ENCODE peak calls at places on chromosomes 3 and 15, in five cellular contexts. E is GM20000, B is progenitor cell of endocrine pancreas, C is neural crest cell, R is HepG2. U is an unnamed sample.

GRCh38 chr3:16084887-16085286 is 89.6 kb upstream of the GALNT15 start:
- DNase-seq in C (no peak), B (no peak), R (no peak), E (no peak), U (no peak)

GRCh38 chr3:24365168-24365567 is 129.5 kb downstream of the THRB start:
- DNase-seq in B (no peak), R (peak; percentile 90), C (no peak), E (no peak), U (no peak)

GRCh38 chr15:36925671-36926421 is 174.5 kb downstream of the MEIS2 start:
- DNase-seq in C (no peak), B (no peak), E (no peak), R (no peak), U (no peak)

GRCh38 chr3:71724584-71725278 is 471 bp downstream of the EIF4E3 start:
- DNase-seq in E (peak; percentile 67), C (peak; percentile 28), B (peak; percentile 41), R (no peak), U (peak; percentile 72)

GRCh38 chr3:15300318-15301078 is 31.9 kb downstream of the SH3BP5 start:
- DNase-seq in E (no peak), C (no peak), B (no peak), R (no peak), U (no peak)

GRCh38 chr3:64915778-64916177 is 228.0 kb upstream of the ADAMTS9 start:
- DNase-seq in E (no peak), B (no peak), R (no peak), C (no peak), U (no peak)

GRCh38 chr3:5347486-5347885 is 160.0 kb downstream of the EDEM1 start:
- DNase-seq in C (no peak), E (no peak), B (no peak), R (no peak), U (no peak)

GRCh38 chr3:98058244-98058960 is 23.3 kb upstream of the GABRR3 start:
- DNase-seq in E (no peak), B (no peak), R (no peak), C (no peak), U (no peak)

GRCh38 chr15:77822631-77823230 is 190.0 kb upstream of the LINGO1 start:
- DNase-seq in B (no peak), C (no peak), R (no peak), E (no peak), U (no peak)

GRCh38 chr15:48641416-48641815 is 4.1 kb downstream of the FBN1 start:
- DNase-seq in E (peak; percentile 47), R (no peak), B (no peak), C (no peak), U (no peak)

GRCh38 chr3:123706871-123707270 is 122.0 kb upstream of the HACD2 start:
- DNase-seq in E (no peak), B (no peak), R (no peak), C (no peak), U (no peak)

GRCh38 chr3:53815651-53816050 is 30.6 kb downstream of the CHDH start:
- DNase-seq in C (no peak), B (no peak), E (no peak), R (no peak), U (no peak)

GRCh38 chr3:104519068-104519467 is 847.6 kb upstream of the ALCAM start:
- DNase-seq in E (no peak), R (no peak), C (no peak), B (no peak), U (no peak)

GRCh38 chr3:156246939-156247725 is 126.8 kb downstream of the KCNAB1 start:
- DNase-seq in C (no peak), R (no peak), E (no peak), B (no peak), U (no peak)

GRCh38 chr15:59185725-59186124 is 20.9 kb upstream of the LDHAL6B start:
- DNase-seq in C (no peak), B (no peak), E (no peak), R (no peak), U (no peak)
- TF ChIP-seq CTCF in C (no peak), B (no peak), E (no peak), R (peak; percentile 33), U (no peak)

GRCh38 chr15:68578175-68578959 is 426 bp upstream of the CORO2B start:
- DNase-seq in R (no peak), C (peak; percentile 74), E (peak; percentile 51), B (peak; percentile 49), U (peak; percentile 77)
- TF ChIP-seq CTCF in R (peak; percentile 29), C (peak; percentile 55), E (no peak), B (peak; percentile 55), U (peak; percentile 67)

DNA sequence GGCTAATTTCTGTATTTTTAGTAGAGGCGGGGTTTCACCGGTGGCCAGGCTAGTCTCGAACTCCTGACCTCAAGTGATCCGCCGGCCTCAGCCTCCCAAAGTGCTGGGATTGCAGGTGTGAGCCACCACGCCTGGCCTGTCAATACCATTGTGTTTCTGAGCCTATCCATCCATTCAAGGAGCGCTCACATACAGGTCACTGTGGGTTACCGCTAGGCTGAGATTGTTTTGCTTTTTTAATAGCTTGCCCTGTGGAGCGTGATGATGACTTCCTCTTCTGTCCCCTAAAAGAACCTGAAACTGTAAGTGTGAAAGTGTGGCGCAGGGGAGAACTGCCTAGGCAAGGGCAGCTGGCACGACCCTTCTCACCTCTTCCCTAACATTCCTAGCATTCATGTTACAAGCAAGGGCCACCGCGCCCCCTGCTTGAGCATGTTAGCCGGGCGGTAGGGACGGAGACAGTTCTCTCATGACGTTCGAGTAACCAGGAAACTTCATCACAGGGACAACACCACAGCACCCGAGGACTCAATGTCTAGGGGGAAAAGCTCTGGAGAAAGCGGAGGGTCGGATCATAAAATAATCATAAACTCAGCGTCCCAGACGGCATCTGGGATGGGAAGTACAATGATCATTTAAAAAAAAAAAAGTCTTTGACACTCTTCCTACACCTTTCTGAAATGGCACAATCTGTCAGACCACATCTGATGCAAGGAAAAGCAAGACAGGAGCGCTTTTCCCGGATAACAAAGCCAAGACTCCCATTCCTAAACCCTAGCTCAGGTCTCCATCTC is 785 bp downstream of the LAMP3 start:
- DNase-seq in E (peak; percentile 83), B (no peak), C (no peak), R (no peak), U (no peak)
- TF ChIP-seq CTCF in E (no peak), B (no peak), C (no peak), R (peak; percentile 24), U (no peak)

DNA sequence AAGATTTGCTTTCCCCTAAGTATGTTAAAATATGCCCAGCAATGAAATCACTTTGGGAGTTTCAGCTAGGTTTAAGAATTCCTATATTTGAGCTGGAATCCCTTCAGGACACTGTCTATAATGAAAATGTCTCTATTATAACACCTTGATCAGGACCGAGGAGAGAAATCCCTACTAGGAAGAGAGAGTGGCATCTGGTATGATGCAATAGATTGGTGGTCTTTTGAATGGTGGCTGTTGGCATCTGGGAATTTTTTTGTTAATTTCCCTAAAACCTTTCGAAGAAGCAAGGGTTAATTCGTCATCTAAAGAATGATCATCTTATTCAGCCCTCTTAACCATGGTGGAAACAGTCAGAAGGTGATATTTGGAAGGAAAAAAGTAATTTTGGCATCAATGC is 43.0 kb downstream of the TIGIT start:
- DNase-seq in E (no peak), B (no peak), C (no peak), R (no peak), U (no peak)
- TF ChIP-seq CTCF in E (no peak), B (no peak), C (no peak), R (no peak), U (no peak)

GRCh38 chr15:33282226-33283020 is 28.3 kb upstream of the RYR3 start:
- DNase-seq in E (no peak), B (no peak), C (no peak), R (no peak), U (no peak)

GRCh38 chr15:33277689-33278088 is 33.1 kb upstream of the RYR3 start:
- DNase-seq in E (no peak), C (no peak), R (no peak), B (no peak), U (no peak)

GRCh38 chr15:33283603-33284002 is 27.2 kb upstream of the RYR3 start:
- DNase-seq in R (no peak), E (no peak), B (no peak), C (no peak), U (no peak)

GRCh38 chr15:33279613-33280205 is 31.1 kb upstream of the RYR3 start:
- DNase-seq in E (no peak), R (no peak), C (no peak), B (no peak), U (no peak)

GRCh38 chr15:33278816-33279612 is 31.8 kb upstream of the RYR3 start:
- DNase-seq in E (no peak), R (no peak), B (no peak), C (no peak), U (no peak)
- TF ChIP-seq CTCF in E (no peak), R (no peak), B (no peak), C (no peak), U (no peak)

GRCh38 chr3:126267169-126267975 is 87.0 kb upstream of the ALDH1L1 start:
- DNase-seq in C (peak; percentile 61), E (no peak), B (peak; percentile 64), R (peak; percentile 88), U (peak; percentile 81)
- TF ChIP-seq CTCF in C (peak; percentile 24), E (no peak), B (no peak), R (peak; percentile 71), U (peak; percentile 28)

DNA sequence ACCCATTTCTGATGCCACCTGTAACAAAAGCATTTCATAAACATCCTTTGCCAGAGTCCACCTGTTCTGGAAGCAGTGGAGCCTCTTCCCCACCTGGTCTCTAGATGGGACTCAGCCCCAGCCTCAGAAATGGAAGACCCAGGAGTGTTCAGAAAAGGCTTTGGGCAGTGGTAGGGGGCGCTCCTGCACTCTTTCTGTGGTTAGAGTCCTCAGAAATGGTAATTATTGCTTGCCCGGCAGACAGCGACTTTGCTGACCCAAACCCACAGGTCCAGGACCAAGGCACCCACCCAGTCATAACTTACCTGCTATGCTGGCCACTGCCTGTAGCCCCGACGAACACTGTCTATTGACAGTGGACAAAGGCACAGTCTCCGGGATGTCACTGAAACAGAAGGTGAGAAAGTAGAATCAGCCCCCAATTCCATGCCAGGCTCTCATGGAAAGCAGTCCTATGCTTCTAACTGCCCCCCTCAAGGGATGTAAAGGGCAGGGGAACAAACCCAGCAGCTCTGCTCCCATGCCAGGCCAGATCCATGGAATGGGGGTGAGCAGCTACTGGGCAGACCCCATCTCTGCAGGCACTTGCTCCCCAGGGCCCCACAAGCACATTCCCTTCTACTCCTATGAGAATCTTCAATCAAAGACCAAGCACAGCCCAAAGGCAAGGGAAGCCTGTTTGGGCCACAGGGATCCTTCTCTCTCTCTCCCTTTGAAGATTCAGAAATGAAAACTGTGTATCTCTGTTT is 5.1 kb downstream of the ACAA1 start:
- DNase-seq in R (no peak), B (no peak), E (no peak), C (peak; percentile 55), U (no peak)
- TF ChIP-seq CTCF in R (peak; percentile 62), B (peak; percentile 53), E (no peak), C (peak; percentile 50), U (peak; percentile 68)

DNA sequence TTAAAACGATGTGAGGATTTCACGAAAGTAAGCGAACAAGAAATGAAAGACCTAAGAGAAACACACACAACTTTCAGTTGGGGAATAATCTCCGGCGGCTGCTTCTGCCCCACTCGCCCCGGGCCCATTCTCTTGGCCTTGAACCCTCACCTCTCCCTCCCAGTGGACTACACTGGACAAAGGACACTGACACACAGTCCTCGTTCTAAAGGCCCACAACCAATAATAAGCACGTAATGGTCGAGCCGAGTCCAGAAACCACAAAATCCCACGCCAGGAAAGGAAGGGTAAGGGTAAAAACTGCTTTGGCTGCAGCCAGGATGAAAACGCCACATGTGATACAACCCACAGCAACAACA is 485 bp downstream of the ZNF770 start:
- DNase-seq in E (no peak), B (no peak), R (peak; percentile 49), C (peak; percentile 4), U (no peak)
- TF ChIP-seq CTCF in E (no peak), B (no peak), R (no peak), C (no peak), U (no peak)

U was measured in type B pancreatic cell.